ENCODE peak calls at places on chromosomes 5 and 9, in five cellular contexts. One of them, this sample, is unnamed.

GRCh38 chr9:98168952-98169488 is 23.4 kb downstream of the CORO2A start:
- DNase-seq in transverse colon: peak
- DNase-seq in gastrocnemius medialis: no peak
- DNase-seq in IMR-90: peak
- DNase-seq in NB4: peak
- DNase-seq in this sample: peak

GRCh38 chr9:123548749-123549545 is 192.9 kb downstream of the CRB2 start:
- DNase-seq in transverse colon: no peak
- DNase-seq in NB4: peak
- DNase-seq in IMR-90: no peak
- DNase-seq in gastrocnemius medialis: no peak
- DNase-seq in this sample: no peak

GRCh38 chr5:14739538-14739937 is 75.0 kb downstream of the OTULIN start:
- DNase-seq in transverse colon: no peak
- DNase-seq in gastrocnemius medialis: no peak
- DNase-seq in IMR-90: peak
- DNase-seq in NB4: no peak
- DNase-seq in this sample: peak

GRCh38 chr9:80787636-80788035 is 901.7 kb downstream of the TLE1 start:
- DNase-seq in IMR-90: no peak
- DNase-seq in transverse colon: no peak
- DNase-seq in gastrocnemius medialis: no peak
- DNase-seq in NB4: no peak
- DNase-seq in this sample: no peak

GRCh38 chr9:27194401-27195091 is 85.5 kb downstream of the TEK start:
- DNase-seq in IMR-90: peak
- DNase-seq in NB4: peak
- DNase-seq in transverse colon: no peak
- DNase-seq in gastrocnemius medialis: no peak
- DNase-seq in this sample: peak

GRCh38 chr5:172443441-172444109 is 10.8 kb downstream of the SH3PXD2B start:
- DNase-seq in IMR-90: peak
- DNase-seq in gastrocnemius medialis: peak
- DNase-seq in transverse colon: peak
- DNase-seq in NB4: peak
- DNase-seq in this sample: peak

GRCh38 chr5:73515232-73515631 is 17.0 kb downstream of the BTF3 start:
- DNase-seq in NB4: no peak
- DNase-seq in gastrocnemius medialis: no peak
- DNase-seq in IMR-90: no peak
- DNase-seq in transverse colon: peak
- DNase-seq in this sample: no peak

GRCh38 chr5:88109806-88110205 is 158.8 kb downstream of the TMEM161B start:
- DNase-seq in NB4: no peak
- DNase-seq in IMR-90: peak
- DNase-seq in transverse colon: no peak
- DNase-seq in gastrocnemius medialis: no peak
- DNase-seq in this sample: no peak

GRCh38 chr9:126154869-126155268 is 171.8 kb upstream of the MVB12B start:
- DNase-seq in NB4: no peak
- DNase-seq in transverse colon: no peak
- DNase-seq in IMR-90: no peak
- DNase-seq in gastrocnemius medialis: no peak
- DNase-seq in this sample: no peak

GRCh38 chr5:8908055-8908683 is 637.7 kb downstream of the SEMA5A start:
- DNase-seq in gastrocnemius medialis: no peak
- DNase-seq in NB4: peak
- DNase-seq in transverse colon: peak
- DNase-seq in IMR-90: peak
- DNase-seq in this sample: peak

GRCh38 chr5:167578977-167579700 is 712.3 kb upstream of the WWC1 start:
- DNase-seq in IMR-90: peak
- DNase-seq in NB4: no peak
- DNase-seq in gastrocnemius medialis: no peak
- DNase-seq in transverse colon: no peak
- DNase-seq in this sample: no peak

GRCh38 chr5:157556615-157557418 is 18.8 kb downstream of the ADAM19 start:
- DNase-seq in IMR-90: no peak
- DNase-seq in transverse colon: no peak
- DNase-seq in gastrocnemius medialis: no peak
- DNase-seq in NB4: no peak
- DNase-seq in this sample: no peak

GRCh38 chr9:136086213-136086881 is 8.7 kb downstream of the NACC2 start:
- DNase-seq in gastrocnemius medialis: peak
- DNase-seq in IMR-90: no peak
- DNase-seq in transverse colon: no peak
- DNase-seq in NB4: no peak
- DNase-seq in this sample: peak

GRCh38 chr5:59553992-59554391 is 339.5 kb downstream of the PDE4D start:
- DNase-seq in transverse colon: no peak
- DNase-seq in IMR-90: no peak
- DNase-seq in NB4: no peak
- DNase-seq in gastrocnemius medialis: no peak
- DNase-seq in this sample: no peak

GRCh38 chr9:91214086-91214485 is 147.6 kb downstream of the AUH start:
- DNase-seq in gastrocnemius medialis: no peak
- DNase-seq in NB4: no peak
- DNase-seq in transverse colon: no peak
- DNase-seq in IMR-90: peak
- DNase-seq in this sample: peak

GRCh38 chr9:81871695-81872094 is 56.5 kb upstream of the SPATA31D4 start:
- DNase-seq in IMR-90: peak
- DNase-seq in transverse colon: no peak
- DNase-seq in NB4: no peak
- DNase-seq in gastrocnemius medialis: no peak
- DNase-seq in this sample: peak

GRCh38 chr5:71872465-71872864 is 153.4 kb downstream of the CARTPT start:
- DNase-seq in IMR-90: no peak
- DNase-seq in NB4: no peak
- DNase-seq in transverse colon: no peak
- DNase-seq in gastrocnemius medialis: no peak
- DNase-seq in this sample: no peak

GRCh38 chr9:36218011-36218410 is 27.3 kb downstream of the CLTA start:
- DNase-seq in transverse colon: no peak
- DNase-seq in gastrocnemius medialis: no peak
- DNase-seq in IMR-90: no peak
- DNase-seq in NB4: no peak
- DNase-seq in this sample: no peak

GRCh38 chr9:83066771-83067170 is 3.8 kb upstream of the RASEF start:
- DNase-seq in IMR-90: peak
- DNase-seq in gastrocnemius medialis: no peak
- DNase-seq in NB4: no peak
- DNase-seq in transverse colon: no peak
- DNase-seq in this sample: peak

GRCh38 chr5:157670662-157671591 is at the start of gene C5orf52:
- DNase-seq in NB4: peak
- DNase-seq in IMR-90: peak
- DNase-seq in transverse colon: peak
- DNase-seq in gastrocnemius medialis: no peak
- DNase-seq in this sample: no peak

GRCh38 chr5:123874600-123875201 is 362.7 kb downstream of the CSNK1G3 start:
- DNase-seq in IMR-90: peak
- DNase-seq in transverse colon: no peak
- DNase-seq in NB4: peak
- DNase-seq in gastrocnemius medialis: no peak
- DNase-seq in this sample: no peak

GRCh38 chr9:133221177-133221809 is 12.2 kb upstream of the OBP2B start:
- DNase-seq in IMR-90: no peak
- DNase-seq in NB4: no peak
- DNase-seq in transverse colon: no peak
- DNase-seq in gastrocnemius medialis: no peak
- DNase-seq in this sample: no peak

GRCh38 chr5:176700239-176700847 is 53.1 kb downstream of the TSPAN17 start:
- DNase-seq in gastrocnemius medialis: no peak
- DNase-seq in IMR-90: no peak
- DNase-seq in NB4: peak
- DNase-seq in transverse colon: no peak
- DNase-seq in this sample: no peak

GRCh38 chr9:114314881-114315722 is 7.8 kb upstream of the ORM1 start:
- DNase-seq in NB4: no peak
- DNase-seq in IMR-90: no peak
- DNase-seq in gastrocnemius medialis: no peak
- DNase-seq in transverse colon: no peak
- DNase-seq in this sample: no peak

GRCh38 chr9:89603629-89604462 is 966 bp upstream of the GADD45G start:
- DNase-seq in gastrocnemius medialis: peak
- DNase-seq in transverse colon: peak
- DNase-seq in IMR-90: peak
- DNase-seq in NB4: peak
- DNase-seq in this sample: peak

GRCh38 chr9:16001856-16002255 is 449.0 kb downstream of the CCDC171 start:
- DNase-seq in IMR-90: peak
- DNase-seq in NB4: no peak
- DNase-seq in gastrocnemius medialis: no peak
- DNase-seq in transverse colon: no peak
- DNase-seq in this sample: no peak

GRCh38 chr5:172523146-172523745 is 68.9 kb upstream of the SH3PXD2B start:
- DNase-seq in gastrocnemius medialis: peak
- DNase-seq in IMR-90: no peak
- DNase-seq in transverse colon: no peak
- DNase-seq in NB4: no peak
- DNase-seq in this sample: no peak

GRCh38 chr9:133264235-133264764 is 10.7 kb downstream of the ABO start:
- DNase-seq in gastrocnemius medialis: no peak
- DNase-seq in IMR-90: no peak
- DNase-seq in transverse colon: no peak
- DNase-seq in NB4: no peak
- DNase-seq in this sample: no peak

GRCh38 chr5:143561248-143561647 is 157.8 kb upstream of the NR3C1 start:
- DNase-seq in NB4: no peak
- DNase-seq in gastrocnemius medialis: peak
- DNase-seq in IMR-90: no peak
- DNase-seq in transverse colon: no peak
- DNase-seq in this sample: no peak

GRCh38 chr5:143564417-143564816 is 160.9 kb upstream of the NR3C1 start:
- DNase-seq in transverse colon: no peak
- DNase-seq in NB4: peak
- DNase-seq in gastrocnemius medialis: no peak
- DNase-seq in IMR-90: no peak
- DNase-seq in this sample: no peak

GRCh38 chr5:143560378-143560777 is 156.9 kb upstream of the NR3C1 start:
- DNase-seq in gastrocnemius medialis: no peak
- DNase-seq in NB4: no peak
- DNase-seq in IMR-90: no peak
- DNase-seq in transverse colon: no peak
- DNase-seq in this sample: no peak

GRCh38 chr5:143566139-143566538 is 162.7 kb upstream of the NR3C1 start:
- DNase-seq in transverse colon: no peak
- DNase-seq in NB4: no peak
- DNase-seq in IMR-90: no peak
- DNase-seq in gastrocnemius medialis: no peak
- DNase-seq in this sample: no peak

GRCh38 chr5:143562935-143563334 is 159.4 kb upstream of the NR3C1 start:
- DNase-seq in IMR-90: peak
- DNase-seq in NB4: no peak
- DNase-seq in gastrocnemius medialis: no peak
- DNase-seq in transverse colon: no peak
- DNase-seq in this sample: no peak
- TF ChIP-seq POLR2A in IMR-90: no peak
- TF ChIP-seq POLR2A in NB4: no peak
- TF ChIP-seq POLR2A in gastrocnemius medialis: no peak
- TF ChIP-seq POLR2A in transverse colon: no peak
- TF ChIP-seq POLR2A in this sample: no peak

DNA sequence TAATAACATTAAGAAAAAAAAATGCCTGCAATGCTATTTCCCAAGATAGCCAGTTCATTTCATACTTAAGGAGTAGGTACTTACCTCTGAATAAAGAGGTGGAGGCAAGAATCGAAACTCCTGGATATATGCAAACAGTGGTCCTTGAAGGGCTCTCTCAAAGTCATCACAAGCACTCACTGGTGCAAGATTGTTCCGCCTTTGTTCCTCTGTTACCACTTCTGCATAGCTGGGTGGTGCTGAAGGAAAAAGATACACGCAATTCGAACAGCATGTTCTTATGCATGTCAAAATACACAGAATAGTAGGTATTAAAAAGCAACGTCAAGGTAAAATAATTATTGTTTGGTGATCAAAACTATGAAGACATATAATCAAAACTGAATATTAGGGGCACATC is 9.5 kb downstream of the ARRDC3 start:
- DNase-seq in IMR-90: no peak
- DNase-seq in transverse colon: no peak
- DNase-seq in gastrocnemius medialis: no peak
- DNase-seq in NB4: no peak
- DNase-seq in this sample: no peak
- TF ChIP-seq POLR2A in IMR-90: no peak
- TF ChIP-seq POLR2A in transverse colon: no peak
- TF ChIP-seq POLR2A in gastrocnemius medialis: no peak
- TF ChIP-seq POLR2A in NB4: no peak
- TF ChIP-seq POLR2A in this sample: no peak

DNA sequence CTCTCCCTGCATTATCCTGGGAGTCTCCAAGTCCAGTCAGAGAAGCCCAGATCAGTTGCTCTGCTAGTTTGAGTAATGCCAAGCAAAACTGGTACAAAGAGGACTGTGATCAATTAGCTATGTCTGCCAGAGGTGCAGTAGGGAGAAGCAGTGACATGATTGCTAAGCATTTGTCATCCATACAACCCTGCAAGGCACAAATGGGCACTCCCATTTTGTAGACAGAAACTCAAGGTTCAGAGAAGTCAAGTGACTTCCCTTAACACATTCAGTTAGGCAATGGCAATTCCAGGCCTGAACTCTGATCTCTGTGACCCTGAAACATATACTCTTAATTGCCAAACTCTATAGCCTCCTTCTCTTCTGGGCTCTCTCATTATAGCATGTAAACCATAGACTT is 34.0 kb downstream of the NDST1 start:
- DNase-seq in gastrocnemius medialis: no peak
- DNase-seq in transverse colon: peak
- DNase-seq in NB4: no peak
- DNase-seq in IMR-90: no peak
- DNase-seq in this sample: no peak
- TF ChIP-seq POLR2A in gastrocnemius medialis: no peak
- TF ChIP-seq POLR2A in transverse colon: no peak
- TF ChIP-seq POLR2A in NB4: no peak
- TF ChIP-seq POLR2A in IMR-90: no peak
- TF ChIP-seq POLR2A in this sample: no peak

DNA sequence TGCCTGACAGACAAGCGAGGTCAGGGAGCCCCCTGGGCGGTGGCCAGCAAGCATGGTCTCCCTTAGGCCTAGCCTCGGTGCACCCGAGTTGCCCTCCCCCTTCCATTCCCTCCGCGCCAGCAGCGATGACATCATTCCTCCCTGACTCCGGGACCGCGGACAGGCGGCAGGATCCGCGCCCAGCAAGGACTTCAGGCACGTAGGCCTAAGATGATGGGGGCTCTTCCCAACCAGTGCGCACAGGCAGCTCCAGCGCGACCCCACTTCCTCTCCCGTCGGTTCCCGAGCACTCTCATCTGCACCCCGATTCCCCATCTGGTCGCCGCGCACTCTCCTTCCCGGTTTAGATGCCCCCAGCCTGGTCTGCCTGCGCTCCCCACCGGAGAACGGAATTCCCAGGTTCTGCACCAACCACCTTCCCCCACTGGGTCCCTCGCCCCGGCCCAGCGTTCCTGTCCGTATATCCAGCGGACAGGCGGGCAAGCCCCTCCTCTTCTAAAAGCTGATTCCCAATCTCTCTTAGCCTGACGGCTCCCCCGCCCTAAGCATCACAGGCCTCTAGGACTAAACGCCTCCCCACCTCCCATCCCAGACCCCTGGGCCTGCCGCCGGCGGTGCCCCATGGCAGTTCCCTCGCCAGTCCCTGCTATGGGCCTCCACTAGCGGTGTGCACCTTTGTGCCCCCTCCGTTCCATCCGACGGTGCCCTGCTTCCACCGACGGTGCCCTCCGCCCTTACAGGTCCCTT is 931 bp downstream of the FAM219A start:
- DNase-seq in transverse colon: peak
- DNase-seq in NB4: peak
- DNase-seq in gastrocnemius medialis: peak
- DNase-seq in IMR-90: peak
- DNase-seq in this sample: peak
- TF ChIP-seq POLR2A in transverse colon: peak
- TF ChIP-seq POLR2A in NB4: no peak
- TF ChIP-seq POLR2A in gastrocnemius medialis: peak
- TF ChIP-seq POLR2A in IMR-90: peak
- TF ChIP-seq POLR2A in this sample: peak

This sample was measured in H54.